ENCODE peak calls at places on chromosomes 3 and 15, in nine cellular contexts. H, T, M, U, D, J, A, Z and G are unnamed samples.

GRCh38 chr15:42384597-42384996 is 25.3 kb downstream of the CAPN3 start:
- DNase-seq in H (no peak), T (no peak), M (no peak), U (no peak), D (no peak), J (no peak), A (no peak), Z (no peak), G (no peak)

GRCh38 chr3:38805765-38806386 is 10.1 kb downstream of the SCN10A start:
- DNase-seq in H (peak; percentile 88), T (no peak), M (peak; percentile 74), U (no peak), D (no peak), J (peak; percentile 52), A (no peak), Z (no peak), G (peak; percentile 34)

GRCh38 chr3:135970500-135971116 is 5.1 kb downstream of the PPP2R3A start:
- DNase-seq in H (no peak), T (peak; percentile 46), M (peak; percentile 44), U (no peak), D (no peak), J (peak; percentile 97), A (peak; percentile 15), Z (no peak), G (peak; percentile 61)

GRCh38 chr3:178603735-178604134 is 67.5 kb downstream of the KCNMB2 start:
- DNase-seq in H (no peak), T (no peak), M (no peak), U (no peak), D (no peak), J (no peak), A (no peak), Z (no peak), G (no peak)

GRCh38 chr3:159748408-159748807 is 240.2 kb upstream of the IL12A start:
- DNase-seq in H (no peak), T (no peak), M (no peak), U (no peak), D (no peak), J (no peak), A (no peak), Z (no peak), G (peak; percentile 46)

GRCh38 chr15:57033715-57034439 is 115.4 kb downstream of the TCF12 start:
- DNase-seq in H (no peak), T (no peak), M (no peak), U (no peak), D (no peak), J (no peak), A (no peak), Z (no peak), G (no peak)

GRCh38 chr15:68551296-68551635 is 27.5 kb upstream of the CORO2B start:
- DNase-seq in H (no peak), T (no peak), M (no peak), U (no peak), D (no peak), J (no peak), A (no peak), Z (no peak), G (no peak)

GRCh38 chr3:108757404-108757982 is at the start of gene RETNLB:
- DNase-seq in H (peak; percentile 10), T (no peak), M (no peak), U (no peak), D (no peak), J (no peak), A (no peak), Z (no peak), G (no peak)

GRCh38 chr15:70264014-70264492 is 166.3 kb upstream of the TLE3 start:
- DNase-seq in H (no peak), T (peak; percentile 59), M (no peak), U (no peak), D (no peak), J (no peak), A (no peak), Z (peak; percentile 55), G (no peak)

GRCh38 chr15:60912984-60913697 is 316.0 kb downstream of the RORA start:
- DNase-seq in H (no peak), T (peak; percentile 19), M (no peak), U (no peak), D (no peak), J (peak; percentile 43), A (peak; percentile 29), Z (no peak), G (no peak)